ENCODE peak calls at places on chromosomes 12 and 14, in nine cellular contexts. U is neural crest cell; Q is T-helper 17 cell; F is cardiac muscle cell; V is stimulated activated CD4-positive, alpha-beta T cell treated with anti-CD3 and anti-CD28 coated beads, Interleukin-4, amount 100 ng/mL, for 48 hours; G is EL; B is fibroblast of lung; E is Peyer's patch; D is NCI-H1417. R is an unnamed sample.

GRCh38 chr14:69996197-69996596 is 117.0 kb downstream of the SMOC1 start:
- DNase-seq in F (peak), G (no peak), D (no peak), Q (no peak), U (no peak), B (peak), E (no peak), V (no peak), R (no peak)

GRCh38 chr12:131986847-131987398 is 37.2 kb downstream of the EP400 start:
- DNase-seq in F (no peak), U (no peak), V (no peak), B (no peak), Q (no peak), D (no peak), G (no peak), E (no peak), R (no peak)

GRCh38 chr14:58712357-58712756 is 74.6 kb downstream of the DACT1 start:
- DNase-seq in B (no peak), F (peak), E (no peak), V (no peak), D (peak), U (no peak), Q (no peak), G (no peak), R (no peak)

GRCh38 chr12:14239935-14240872 is 125.3 kb upstream of the ATF7IP start:
- DNase-seq in B (no peak), G (peak), E (peak), V (no peak), D (no peak), U (no peak), F (no peak), Q (no peak), R (peak)

GRCh38 chr14:50062438-50063039 is 53.8 kb downstream of the VCPKMT start:
- DNase-seq in E (peak), B (peak), U (no peak), G (peak), Q (peak), D (no peak), F (peak), V (peak), R (no peak)

GRCh38 chr14:101131451-101131916 is 228.0 kb upstream of the RTL1 start:
- DNase-seq in E (peak), V (no peak), D (no peak), Q (no peak), B (no peak), F (no peak), U (no peak), G (no peak), R (no peak)

GRCh38 chr12:16506394-16506793 is 99.6 kb downstream of the LMO3 start:
- DNase-seq in U (no peak), Q (no peak), F (no peak), G (no peak), D (no peak), E (no peak), B (no peak), V (no peak), R (peak)

GRCh38 chr14:21940887-21941855 is 267.6 kb upstream of the OR4E1 start:
- DNase-seq in U (peak), D (no peak), V (no peak), Q (peak), F (peak), E (peak), G (peak), B (peak), R (peak)

GRCh38 chr14:22890416-22890815 is 7.4 kb downstream of the REM2 start:
- DNase-seq in F (no peak), B (no peak), U (no peak), V (no peak), D (no peak), G (no peak), E (no peak), Q (no peak), R (no peak)

GRCh38 chr12:104866286-104866685 is 91.8 kb downstream of the SLC41A2 start:
- DNase-seq in D (no peak), U (no peak), G (peak), V (no peak), E (no peak), F (peak), B (peak), Q (no peak), R (no peak)

GRCh38 chr12:77578471-77579262 is 252.0 kb upstream of the NAV3 start:
- DNase-seq in E (no peak), Q (no peak), F (no peak), U (no peak), G (no peak), B (peak), V (no peak), D (no peak), R (peak)

GRCh38 chr12:123973552-123974341 is 732 bp downstream of the ZNF664 start:
- DNase-seq in E (peak), D (peak), G (peak), Q (peak), B (no peak), V (no peak), F (peak), U (peak), R (peak)

GRCh38 chr14:32183151-32184048 is 18.4 kb upstream of the RNU6-7 start:
- DNase-seq in G (no peak), F (no peak), E (no peak), B (no peak), D (no peak), U (no peak), V (no peak), Q (no peak), R (no peak)

GRCh38 chr12:96811083-96811482 is 96.0 kb upstream of the NEDD1 start:
- DNase-seq in Q (no peak), F (peak), B (peak), V (no peak), D (no peak), E (no peak), G (peak), U (no peak), R (no peak)

GRCh38 chr14:38808734-38809455 is 294.1 kb downstream of the SEC23A start:
- DNase-seq in B (no peak), G (no peak), Q (no peak), V (no peak), D (no peak), E (peak), U (no peak), F (no peak), R (no peak)

GRCh38 chr12:91818236-91819131 is 327.2 kb downstream of the BTG1 start:
- DNase-seq in Q (no peak), E (no peak), U (no peak), V (no peak), F (no peak), G (no peak), B (no peak), D (peak), R (peak)

GRCh38 chr14:22491683-22492483 is 97.1 kb downstream of the DAD1 start:
- DNase-seq in B (no peak), G (no peak), F (no peak), V (no peak), E (peak), U (no peak), Q (no peak), D (no peak), R (no peak)

GRCh38 chr14:67533754-67534085 is 630 bp downstream of the PLEKHH1 start:
- DNase-seq in F (no peak), U (peak), Q (no peak), B (no peak), D (no peak), E (peak), G (no peak), V (no peak), R (peak)

GRCh38 chr14:73998736-73999135 is 20.4 kb downstream of the ENTPD5 start:
- DNase-seq in U (no peak), F (no peak), V (no peak), E (no peak), D (no peak), B (no peak), Q (no peak), G (no peak), R (no peak)

GRCh38 chr12:106133136-106134087 is 5.3 kb downstream of the NUAK1 start:
- DNase-seq in Q (no peak), B (no peak), U (no peak), V (no peak), G (peak), F (no peak), D (no peak), E (no peak), R (no peak)

GRCh38 chr12:15757553-15758255 is 31.5 kb downstream of the EPS8 start:
- DNase-seq in B (peak), Q (no peak), F (peak), E (peak), D (no peak), U (no peak), G (peak), V (no peak), R (no peak)

GRCh38 chr12:33771889-33772288 is 250.4 kb upstream of the ALG10 start:
- DNase-seq in Q (no peak), D (no peak), B (no peak), E (no peak), U (no peak), F (no peak), V (no peak), G (no peak), R (no peak)

GRCh38 chr14:60163741-60164140 is 1.5 kb downstream of the DHRS7 start:
- DNase-seq in D (no peak), G (no peak), B (no peak), Q (no peak), U (no peak), E (no peak), F (no peak), V (no peak), R (peak)

GRCh38 chr12:56361487-56362129 is 1.0 kb downstream of the APOF start:
- DNase-seq in U (no peak), F (no peak), Q (no peak), V (no peak), B (no peak), D (no peak), E (peak), G (no peak), R (peak)

GRCh38 chr12:107519906-107520859 is 165.4 kb upstream of the PWP1 start:
- DNase-seq in Q (no peak), G (no peak), E (no peak), F (no peak), D (peak), B (no peak), V (no peak), U (no peak), R (peak)

GRCh38 chr12:108734200-108734906 is 3.0 kb upstream of the CORO1C start:
- DNase-seq in Q (no peak), E (peak), U (no peak), F (peak), D (no peak), G (peak), V (no peak), B (peak), R (peak)